ENCODE peak calls at places on chromosomes 13 and 19, in eight cellular contexts. A is right atrium auricular region, L is heart right ventricle, U is fibroblast of mammary gland, R is OCI-LY7, Q is neuronal stem cell, Y is astrocyte, I is cardiac muscle cell. G is an unnamed sample.

GRCh38 chr19:8607386-8607785 is 3.1 kb downstream of the ADAMTS10 start:
- DNase-seq in A (peak), L (peak), U (peak), R (no peak), Q (no peak), Y (peak), I (no peak), G (no peak)

GRCh38 chr19:19459099-19459498 is 53.6 kb downstream of the GATAD2A start:
- DNase-seq in A (no peak), L (no peak), U (peak), R (no peak), Q (no peak), Y (peak), I (no peak), G (no peak)

GRCh38 chr13:104984296-104984818 is 1551.1 kb downstream of the EFNB2 start:
- DNase-seq in A (no peak), L (peak), U (no peak), R (no peak), Q (no peak), Y (peak), I (peak), G (no peak)

GRCh38 chr13:67803118-67803517 is 573.0 kb upstream of the PCDH9 start:
- DNase-seq in A (no peak), L (no peak), U (no peak), R (no peak), Q (no peak), Y (no peak), I (no peak), G (no peak)

GRCh38 chr19:34229721-34230120 is 24.6 kb upstream of the GARRE1 start:
- DNase-seq in A (no peak), L (no peak), U (no peak), R (no peak), Q (no peak), Y (no peak), I (no peak), G (no peak)

GRCh38 chr13:87123987-87124784 is 547.0 kb upstream of the SLITRK5 start:
- DNase-seq in A (no peak), L (peak), U (peak), R (no peak), Q (peak), Y (peak), I (peak), G (no peak)

GRCh38 chr19:49896863-49897621 is at the start of gene IL4I1:
- DNase-seq in A (no peak), L (no peak), U (no peak), R (peak), Q (no peak), Y (peak), I (no peak), G (no peak)

GRCh38 chr19:41386442-41386841 is 10.1 kb downstream of the TMEM91 start:
- DNase-seq in A (no peak), L (no peak), U (peak), R (no peak), Q (no peak), Y (no peak), I (no peak), G (no peak)

GRCh38 chr19:50512999-50513745 is 541 bp downstream of the ASPDH start:
- DNase-seq in A (no peak), L (no peak), U (no peak), R (no peak), Q (no peak), Y (no peak), I (no peak), G (no peak)

GRCh38 chr19:44644391-44645016 is 794 bp downstream of the PVR start:
- DNase-seq in A (no peak), L (no peak), U (peak), R (no peak), Q (peak), Y (peak), I (peak), G (peak)

GRCh38 chr13:61880576-61881283 is 465.1 kb upstream of the PCDH20 start:
- DNase-seq in A (no peak), L (no peak), U (peak), R (peak), Q (no peak), Y (no peak), I (peak), G (no peak)

GRCh38 chr19:51627491-51628138 is 2.6 kb downstream of the SIGLEC5 start:
- DNase-seq in A (no peak), L (no peak), U (no peak), R (no peak), Q (no peak), Y (no peak), I (no peak), G (no peak)

GRCh38 chr13:47433461-47434005 is 536.7 kb upstream of the HTR2A start:
- DNase-seq in A (no peak), L (no peak), U (peak), R (no peak), Q (no peak), Y (peak), I (no peak), G (no peak)

GRCh38 chr19:4832776-4833175 is 1.3 kb upstream of the TICAM1 start:
- DNase-seq in A (no peak), L (no peak), U (no peak), R (no peak), Q (no peak), Y (no peak), I (no peak), G (no peak)

GRCh38 chr13:49516467-49516866 is 20.7 kb downstream of the PHF11 start:
- DNase-seq in A (no peak), L (peak), U (no peak), R (no peak), Q (no peak), Y (no peak), I (no peak), G (no peak)

GRCh38 chr13:105159794-105160193 is 1375.7 kb downstream of the EFNB2 start:
- DNase-seq in A (no peak), L (no peak), U (no peak), R (no peak), Q (no peak), Y (no peak), I (no peak), G (no peak)

GRCh38 chr13:42405665-42406390 is 133.9 kb downstream of the AKAP11 start:
- DNase-seq in A (no peak), L (no peak), U (peak), R (no peak), Q (no peak), Y (peak), I (no peak), G (no peak)

GRCh38 chr19:48330012-48330681 is 4.8 kb downstream of the EMP3 start:
- DNase-seq in A (no peak), L (peak), U (peak), R (peak), Q (peak), Y (no peak), I (peak), G (peak)

GRCh38 chr19:3118232-3119070 is 17.4 kb upstream of the GNA15 start:
- DNase-seq in A (no peak), L (no peak), U (no peak), R (no peak), Q (no peak), Y (no peak), I (no peak), G (no peak)

GRCh38 chr19:1449467-1450442 is at the start of gene APC2:
- DNase-seq in A (no peak), L (no peak), U (no peak), R (peak), Q (peak), Y (no peak), I (peak), G (peak)

GRCh38 chr13:91804724-91805123 is 406.3 kb downstream of the GPC5 start:
- DNase-seq in A (no peak), L (no peak), U (no peak), R (no peak), Q (no peak), Y (no peak), I (peak), G (no peak)

GRCh38 chr19:35549879-35550523 is 4.6 kb downstream of the TMEM147 start:
- DNase-seq in A (no peak), L (no peak), U (no peak), R (no peak), Q (no peak), Y (no peak), I (no peak), G (no peak)

GRCh38 chr19:54873990-54874389 is at the start of gene FCAR:
- DNase-seq in A (no peak), L (no peak), U (no peak), R (no peak), Q (no peak), Y (no peak), I (no peak), G (no peak)

GRCh38 chr19:5308471-5309437 is 31.9 kb downstream of the PTPRS start:
- DNase-seq in A (peak), L (peak), U (peak), R (peak), Q (no peak), Y (peak), I (no peak), G (no peak)

GRCh38 chr13:94550030-94550738 is 45.8 kb downstream of the TGDS start:
- DNase-seq in A (no peak), L (no peak), U (peak), R (no peak), Q (no peak), Y (peak), I (no peak), G (no peak)

G was measured in neural crest cell.